ENCODE peak calls at places on chromosomes 6 and 20, in seven cellular contexts. C is NCI-H82; X is GM10248; F is globus pallidus; B is H1; D is stimulated activated naive CD4-positive, alpha-beta T cell treated with Interleukin-2 at 50 U/mL for 16 hours; Y is fibroblast of mammary gland. W is an unnamed sample.

GRCh38 chr6:129032602-129033001 is 149.7 kb downstream of the LAMA2 start:
- DNase-seq in C (no peak), X (no peak), F (no peak), B (no peak), D (no peak), Y (peak; percentile 69), W (no peak)

GRCh38 chr6:155880905-155881304 is 425.3 kb upstream of the NOX3 start:
- DNase-seq in C (no peak), X (no peak), F (no peak), B (no peak), D (no peak), Y (peak; percentile 30), W (peak; percentile 63)

GRCh38 chr20:11906626-11907480 is 10.8 kb upstream of the BTBD3 start:
- DNase-seq in C (peak; percentile 50), X (no peak), F (no peak), B (no peak), D (no peak), Y (no peak), W (no peak)

GRCh38 chr6:116291701-116292396 is 12.1 kb upstream of the TSPYL1 start:
- DNase-seq in C (no peak), X (no peak), F (no peak), B (no peak), D (no peak), Y (no peak), W (no peak)

GRCh38 chr20:34345426-34345757 is 17.7 kb upstream of the ITCH start:
- DNase-seq in C (no peak), X (no peak), F (no peak), B (no peak), D (no peak), Y (no peak), W (no peak)

GRCh38 chr6:82176616-82177015 is 70.9 kb downstream of the IBTK start:
- DNase-seq in C (no peak), X (no peak), F (no peak), B (no peak), D (no peak), Y (peak; percentile 38), W (no peak)

GRCh38 chr20:2773812-2774211 is 26.6 kb downstream of the CPXM1 start:
- DNase-seq in C (no peak), X (no peak), F (no peak), B (no peak), D (no peak), Y (no peak), W (no peak)

GRCh38 chr6:123118811-123119210 is 122.8 kb downstream of the CLVS2 start:
- DNase-seq in C (no peak), X (no peak), F (no peak), B (no peak), D (no peak), Y (no peak), W (no peak)

GRCh38 chr20:34512266-34512954 is 3.8 kb upstream of the DYNLRB1 start:
- DNase-seq in C (no peak), X (no peak), F (peak; percentile 79), B (no peak), D (no peak), Y (peak; percentile 43), W (no peak)

GRCh38 chr6:15628499-15629131 is 34.2 kb downstream of the DTNBP1 start:
- DNase-seq in C (peak; percentile 46), X (peak; percentile 21), F (no peak), B (no peak), D (peak; percentile 64), Y (peak; percentile 88), W (peak; percentile 82)

GRCh38 chr6:29652198-29652584 is 4.7 kb upstream of the MOG start:
- DNase-seq in C (no peak), X (no peak), F (no peak), B (no peak), D (no peak), Y (no peak), W (no peak)

GRCh38 chr6:162957062-162957461 is 229.3 kb downstream of the PACRG start:
- DNase-seq in C (no peak), X (no peak), F (no peak), B (no peak), D (no peak), Y (no peak), W (no peak)

GRCh38 chr20:57941121-57941522 is 231.3 kb upstream of the PMEPA1 start:
- DNase-seq in C (no peak), X (no peak), F (no peak), B (no peak), D (no peak), Y (no peak), W (no peak)

GRCh38 chr20:63248835-63249591 is 5.2 kb downstream of the NKAIN4 start:
- DNase-seq in C (no peak), X (no peak), F (no peak), B (no peak), D (no peak), Y (no peak), W (no peak)

GRCh38 chr6:167221408-167222201 is 63.8 kb upstream of the GPR31 start:
- DNase-seq in C (no peak), X (no peak), F (no peak), B (no peak), D (no peak), Y (no peak), W (no peak)

GRCh38 chr6:64904616-64905015 is 802.4 kb downstream of the EYS start:
- DNase-seq in C (no peak), X (no peak), F (no peak), B (no peak), D (no peak), Y (no peak), W (no peak)

GRCh38 chr20:45823949-45824835 is 2.9 kb downstream of the TNNC2 start:
- DNase-seq in C (peak; percentile 62), X (peak; percentile 65), F (no peak), B (peak; percentile 77), D (peak; percentile 28), Y (peak; percentile 52), W (peak; percentile 57)

GRCh38 chr6:105164418-105164817 is 15.4 kb downstream of the POPDC3 start:
- DNase-seq in C (peak; percentile 35), X (no peak), F (peak; percentile 55), B (no peak), D (no peak), Y (peak; percentile 73), W (peak; percentile 73)

GRCh38 chr6:4936681-4937041 is 67.2 kb downstream of the RPP40 start:
- DNase-seq in C (peak; percentile 52), X (peak; percentile 58), F (peak; percentile 63), B (no peak), D (no peak), Y (peak; percentile 73), W (peak; percentile 66)

GRCh38 chr6:148525453-148525852 is 182.8 kb downstream of the SASH1 start:
- DNase-seq in C (no peak), X (no peak), F (no peak), B (no peak), D (no peak), Y (peak; percentile 94), W (peak; percentile 89)

GRCh38 chr6:6588064-6588923 is at the start of gene LY86:
- DNase-seq in C (no peak), X (peak; percentile 62), F (peak; percentile 49), B (no peak), D (no peak), Y (no peak), W (no peak)

GRCh38 chr6:169292340-169293124 is 38.9 kb upstream of the THBS2 start:
- DNase-seq in C (no peak), X (no peak), F (no peak), B (no peak), D (no peak), Y (peak; percentile 98), W (peak; percentile 93)

GRCh38 chr6:131807644-131808459 is at the start of gene ENPP1:
- DNase-seq in C (peak; percentile 61), X (peak; percentile 37), F (peak; percentile 83), B (peak; percentile 83), D (peak; percentile 27), Y (peak; percentile 70), W (peak; percentile 90)

GRCh38 chr6:18115356-18115755 is 7.1 kb downstream of the NHLRC1 start:
- DNase-seq in C (no peak), X (no peak), F (no peak), B (no peak), D (no peak), Y (no peak), W (peak; percentile 68)

GRCh38 chr6:43375693-43376092 is 6.2 kb upstream of the ZNF318 start:
- DNase-seq in C (no peak), X (no peak), F (no peak), B (no peak), D (no peak), Y (no peak), W (no peak)

GRCh38 chr20:51350941-51351631 is 191.4 kb downstream of the NFATC2 start:
- DNase-seq in C (no peak), X (no peak), F (no peak), B (no peak), D (no peak), Y (peak; percentile 97), W (peak; percentile 89)

GRCh38 chr6:139429559-139430150 is 55.2 kb upstream of the CITED2 start:
- DNase-seq in C (no peak), X (no peak), F (no peak), B (no peak), D (no peak), Y (no peak), W (no peak)

GRCh38 chr20:5309971-5310370 is 6.8 kb downstream of the PROKR2 start:
- DNase-seq in C (no peak), X (no peak), F (no peak), B (no peak), D (no peak), Y (no peak), W (peak; percentile 14)

GRCh38 chr20:711526-711925 is 35.9 kb upstream of the SCRT2 start:
- DNase-seq in C (no peak), X (no peak), F (no peak), B (no peak), D (no peak), Y (no peak), W (no peak)

GRCh38 chr6:122578961-122579360 is 31.2 kb upstream of the PKIB start:
- DNase-seq in C (no peak), X (no peak), F (no peak), B (no peak), D (no peak), Y (no peak), W (no peak)

GRCh38 chr6:52503853-52504777 is 72.7 kb downstream of the TRAM2 start:
- DNase-seq in C (peak; percentile 53), X (no peak), F (no peak), B (no peak), D (no peak), Y (peak; percentile 92), W (peak; percentile 99)

GRCh38 chr20:45038747-45039469 is 62.0 kb downstream of the KCNS1 start:
- DNase-seq in C (no peak), X (no peak), F (no peak), B (no peak), D (no peak), Y (no peak), W (no peak)

GRCh38 chr6:43226192-43226851 is 3.0 kb downstream of the DNPH1 start:
- DNase-seq in C (no peak), X (no peak), F (no peak), B (no peak), D (no peak), Y (no peak), W (no peak)

GRCh38 chr6:15324427-15324985 is 78.6 kb downstream of the JARID2 start:
- DNase-seq in C (no peak), X (no peak), F (no peak), B (no peak), D (no peak), Y (no peak), W (no peak)

GRCh38 chr6:1081566-1081965 is 230.3 kb upstream of the FOXQ1 start:
- DNase-seq in C (no peak), X (no peak), F (no peak), B (no peak), D (no peak), Y (peak; percentile 65), W (no peak)

GRCh38 chr20:29876911-29877285 is 1380.6 kb upstream of the DEFB115 start:
- DNase-seq in C (no peak), X (no peak), F (no peak), B (no peak), D (no peak), Y (no peak), W (no peak)

GRCh38 chr6:81171991-81172740 is 580.3 kb downstream of the TENT5A start:
- DNase-seq in C (no peak), X (no peak), F (peak; percentile 5), B (no peak), D (no peak), Y (peak; percentile 71), W (peak; percentile 8)